ENCODE peak calls at places on chromosomes 12 and 14, in four cellular contexts. One of them, this sample, is unnamed.

GRCh38 chr12:114835031-114835430 is 151.1 kb upstream of the TBX3 start:
- DNase-seq in HepG2: no peak
- DNase-seq in WTC11: no peak
- DNase-seq in K562: no peak
- DNase-seq in this sample: no peak

GRCh38 chr12:28611115-28611435 is 420.8 kb downstream of the CCDC91 start:
- DNase-seq in HepG2: no peak
- DNase-seq in WTC11: no peak
- DNase-seq in K562: no peak
- DNase-seq in this sample: no peak

GRCh38 chr14:59629384-59630158 is 53.0 kb upstream of the CCDC175 start:
- DNase-seq in HepG2: no peak
- DNase-seq in WTC11: no peak
- DNase-seq in K562: no peak
- DNase-seq in this sample: no peak

GRCh38 chr12:66087365-66087943 is 43.1 kb downstream of the LLPH start:
- DNase-seq in HepG2: peak
- DNase-seq in WTC11: peak
- DNase-seq in K562: peak
- DNase-seq in this sample: peak

GRCh38 chr14:22388669-22389625 is 200.1 kb downstream of the DAD1 start:
- DNase-seq in HepG2: peak
- DNase-seq in WTC11: no peak
- DNase-seq in K562: no peak
- DNase-seq in this sample: no peak

GRCh38 chr12:39476121-39476520 is 33.2 kb upstream of the KIF21A start:
- DNase-seq in HepG2: peak
- DNase-seq in WTC11: no peak
- DNase-seq in K562: no peak
- DNase-seq in this sample: no peak

GRCh38 chr12:32455607-32456063 is 56.3 kb downstream of the FGD4 start:
- DNase-seq in HepG2: peak
- DNase-seq in WTC11: no peak
- DNase-seq in K562: peak
- DNase-seq in this sample: peak

GRCh38 chr14:63875311-63875710 is 22.5 kb downstream of the SYNE2 start:
- DNase-seq in HepG2: no peak
- DNase-seq in WTC11: no peak
- DNase-seq in K562: no peak
- DNase-seq in this sample: no peak

GRCh38 chr12:128381537-128381936 is 114.6 kb downstream of the TMEM132C start:
- DNase-seq in HepG2: no peak
- DNase-seq in WTC11: no peak
- DNase-seq in K562: no peak
- DNase-seq in this sample: no peak

GRCh38 chr14:59474172-59474571 is 9.0 kb upstream of the GPR135 start:
- DNase-seq in HepG2: no peak
- DNase-seq in WTC11: no peak
- DNase-seq in K562: no peak
- DNase-seq in this sample: no peak

GRCh38 chr12:101713059-101713682 is 15.7 kb downstream of the CHPT1 start:
- DNase-seq in HepG2: peak
- DNase-seq in WTC11: no peak
- DNase-seq in K562: no peak
- DNase-seq in this sample: no peak

GRCh38 chr12:2212537-2212936 is 159.8 kb downstream of the CACNA1C start:
- DNase-seq in HepG2: no peak
- DNase-seq in WTC11: no peak
- DNase-seq in K562: no peak
- DNase-seq in this sample: no peak

GRCh38 chr14:55103005-55103640 is 25.9 kb upstream of the LGALS3 start:
- DNase-seq in HepG2: peak
- DNase-seq in WTC11: peak
- DNase-seq in K562: peak
- DNase-seq in this sample: no peak

GRCh38 chr12:69655616-69656336 is 43.3 kb downstream of the BEST3 start:
- DNase-seq in HepG2: peak
- DNase-seq in WTC11: no peak
- DNase-seq in K562: no peak
- DNase-seq in this sample: no peak

GRCh38 chr12:123232472-123232806 is 502 bp downstream of the MPHOSPH9 start:
- DNase-seq in HepG2: no peak
- DNase-seq in WTC11: no peak
- DNase-seq in K562: no peak
- DNase-seq in this sample: no peak

GRCh38 chr12:18141583-18141982 is 51.6 kb upstream of the RERGL start:
- DNase-seq in HepG2: no peak
- DNase-seq in WTC11: no peak
- DNase-seq in K562: no peak
- DNase-seq in this sample: no peak

GRCh38 chr12:29599397-29599796 is 101.9 kb upstream of the OVCH1 start:
- DNase-seq in HepG2: no peak
- DNase-seq in WTC11: no peak
- DNase-seq in K562: no peak
- DNase-seq in this sample: no peak

GRCh38 chr12:89439946-89440345 is 84.7 kb downstream of the GALNT4 start:
- DNase-seq in HepG2: no peak
- DNase-seq in WTC11: no peak
- DNase-seq in K562: no peak
- DNase-seq in this sample: no peak

GRCh38 chr14:72737560-72737943 is 156.3 kb downstream of the DPF3 start:
- DNase-seq in HepG2: no peak
- DNase-seq in WTC11: no peak
- DNase-seq in K562: no peak
- DNase-seq in this sample: no peak

GRCh38 chr14:101066826-101067508 is 163.4 kb upstream of the RTL1 start:
- DNase-seq in HepG2: no peak
- DNase-seq in WTC11: peak
- DNase-seq in K562: no peak
- DNase-seq in this sample: no peak

GRCh38 chr12:25052191-25053020 is 103.5 kb upstream of the BCAT1 start:
- DNase-seq in HepG2: peak
- DNase-seq in WTC11: no peak
- DNase-seq in K562: no peak
- DNase-seq in this sample: no peak

GRCh38 chr14:101716956-101717662 is 44.4 kb upstream of the PPP2R5C start:
- DNase-seq in HepG2: no peak
- DNase-seq in WTC11: no peak
- DNase-seq in K562: no peak
- DNase-seq in this sample: no peak

GRCh38 chr14:28142400-28143015 is 624.1 kb upstream of the FOXG1 start:
- DNase-seq in HepG2: no peak
- DNase-seq in WTC11: no peak
- DNase-seq in K562: no peak
- DNase-seq in this sample: peak

GRCh38 chr14:30779210-30779609 is 95.1 kb upstream of the COCH start:
- DNase-seq in HepG2: no peak
- DNase-seq in WTC11: no peak
- DNase-seq in K562: no peak
- DNase-seq in this sample: no peak

GRCh38 chr12:14111230-14111865 is 129.9 kb upstream of the GRIN2B start:
- DNase-seq in HepG2: peak
- DNase-seq in WTC11: peak
- DNase-seq in K562: no peak
- DNase-seq in this sample: peak

GRCh38 chr12:64590183-64590582 is 20.1 kb upstream of the RASSF3 start:
- DNase-seq in HepG2: no peak
- DNase-seq in WTC11: no peak
- DNase-seq in K562: no peak
- DNase-seq in this sample: no peak

GRCh38 chr12:77153706-77154105 is 88.3 kb upstream of the E2F7 start:
- DNase-seq in HepG2: no peak
- DNase-seq in WTC11: no peak
- DNase-seq in K562: no peak
- DNase-seq in this sample: no peak

GRCh38 chr14:91257328-91258020 is 13.0 kb upstream of the GPR68 start:
- DNase-seq in HepG2: no peak
- DNase-seq in WTC11: no peak
- DNase-seq in K562: no peak
- DNase-seq in this sample: no peak

GRCh38 chr14:23115918-23116317 is 3.1 kb downstream of the CEBPE start:
- DNase-seq in HepG2: no peak
- DNase-seq in WTC11: no peak
- DNase-seq in K562: no peak
- DNase-seq in this sample: no peak

DNA sequence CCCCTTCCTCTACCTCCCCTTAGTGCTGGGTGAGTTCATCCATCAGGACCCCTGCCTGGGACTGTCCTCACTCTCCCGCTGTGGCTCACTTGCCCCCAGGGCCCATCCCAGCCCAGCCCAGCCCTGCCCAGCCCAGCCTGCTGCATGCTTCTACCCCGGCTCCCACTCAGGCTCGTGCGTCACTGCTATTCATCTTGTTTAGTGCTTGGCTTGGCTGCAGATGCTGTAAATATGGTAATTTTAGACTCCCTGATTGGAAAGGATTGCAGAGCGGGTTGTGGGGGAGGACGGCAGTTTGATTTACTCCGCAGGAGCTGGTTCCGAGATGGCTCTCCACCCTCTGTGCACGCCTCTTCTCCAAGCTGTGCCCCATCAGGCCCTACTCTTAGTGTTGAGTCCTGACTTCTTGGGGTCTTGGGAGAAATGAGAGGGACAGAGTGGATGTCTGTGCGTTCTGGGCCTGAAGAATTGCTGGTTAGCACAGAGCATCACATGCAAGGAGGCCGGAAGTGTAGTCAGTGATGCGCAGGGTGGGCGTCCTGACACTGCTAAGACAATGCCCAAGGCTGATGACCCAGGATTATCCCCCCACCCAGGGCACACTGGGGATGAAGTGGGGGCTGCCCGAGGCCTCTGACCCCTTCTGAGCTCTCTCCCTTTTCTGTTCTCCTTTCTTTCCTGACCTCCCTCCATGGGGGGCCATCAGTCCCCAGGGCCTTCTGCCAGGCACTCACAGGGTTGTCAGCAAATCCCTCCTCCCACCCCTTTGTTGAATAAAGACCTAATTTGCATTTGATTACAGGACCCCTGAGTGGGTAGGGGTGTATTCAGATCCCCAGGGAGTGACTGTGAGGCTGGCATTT is 244.4 kb downstream of the ZFP36L1 start:
- DNase-seq in HepG2: no peak
- DNase-seq in WTC11: no peak
- DNase-seq in K562: no peak
- DNase-seq in this sample: peak
- TF ChIP-seq SP1 in HepG2: no peak
- TF ChIP-seq SP1 in WTC11: no peak
- TF ChIP-seq SP1 in K562: no peak
- TF ChIP-seq SP1 in this sample: no peak

DNA sequence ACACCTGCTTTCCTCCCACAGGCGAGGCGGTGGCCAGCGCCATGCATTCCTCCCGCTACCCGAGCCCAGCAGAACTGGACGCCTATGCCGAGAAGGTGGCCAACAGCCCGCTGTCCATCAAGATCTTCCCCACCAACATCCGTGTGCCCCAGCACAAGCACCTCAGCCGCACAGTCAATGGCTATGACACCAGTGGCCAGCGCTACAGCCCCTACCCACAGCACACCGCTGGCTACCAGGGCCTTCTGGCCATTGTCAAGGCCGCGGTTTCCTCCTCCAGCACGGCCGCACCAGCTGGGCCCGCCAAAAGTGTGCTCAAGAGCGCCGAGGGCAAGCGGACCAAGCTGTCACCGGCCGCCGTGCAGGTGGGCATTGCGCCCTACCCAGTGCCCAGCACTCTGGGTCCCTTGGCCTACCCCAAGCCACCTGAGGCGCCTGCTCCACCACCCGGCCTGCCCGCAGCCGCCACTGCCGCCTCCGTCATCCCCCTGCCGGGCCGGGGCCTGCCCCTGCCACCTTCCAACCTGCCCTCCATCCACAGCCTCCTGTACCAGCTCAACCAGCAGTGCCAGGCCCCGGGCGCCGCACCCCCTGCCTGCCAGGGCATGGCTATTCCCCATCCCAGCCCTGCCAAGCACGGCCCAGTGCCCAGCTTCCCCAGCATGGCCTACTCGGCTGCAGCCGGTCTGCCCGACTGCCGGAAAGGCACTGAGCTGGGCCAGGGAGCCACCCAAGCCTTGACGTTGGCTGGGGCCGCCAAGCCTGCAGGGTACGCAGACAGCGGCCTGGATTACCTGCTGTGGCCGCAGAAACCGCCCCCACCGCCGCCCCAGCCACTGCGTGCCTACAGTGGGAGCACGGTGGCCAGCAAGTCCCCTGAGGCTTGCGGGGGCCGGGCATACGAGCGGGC is 54.6 kb downstream of the FAM222A start:
- DNase-seq in HepG2: no peak
- DNase-seq in WTC11: no peak
- DNase-seq in K562: no peak
- DNase-seq in this sample: no peak
- TF ChIP-seq ELF4 in HepG2: no peak
- TF ChIP-seq ELF4 in WTC11: no peak
- TF ChIP-seq ELF4 in K562: no peak
- TF ChIP-seq ELF4 in this sample: no peak

DNA sequence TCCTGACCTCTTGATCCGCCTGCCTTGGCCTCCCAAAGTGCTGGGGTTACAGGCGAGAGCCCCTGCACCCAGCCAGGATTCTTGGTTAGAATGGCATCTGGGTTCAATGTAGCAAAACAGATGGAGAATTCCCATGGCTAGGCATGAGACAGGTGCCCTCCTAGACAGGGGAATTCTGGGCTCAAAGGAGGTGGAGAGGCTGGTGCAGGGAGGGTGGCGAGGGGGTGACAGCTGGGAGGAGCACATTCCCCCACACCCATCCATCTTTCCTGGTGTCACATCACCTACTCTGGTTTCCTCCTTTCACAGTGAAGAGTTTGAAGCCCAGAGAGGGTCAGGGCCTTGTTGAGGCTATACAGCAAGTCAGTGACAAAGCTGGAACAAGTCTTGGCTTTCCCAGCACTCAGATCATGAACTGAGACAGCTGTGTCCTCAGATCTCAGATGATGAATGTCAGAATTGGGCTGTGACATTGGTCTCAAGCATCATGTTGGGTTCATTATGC is 2.8 kb downstream of the SERPINA1 start:
- DNase-seq in HepG2: no peak
- DNase-seq in WTC11: no peak
- DNase-seq in K562: no peak
- DNase-seq in this sample: no peak
- TF ChIP-seq SP1 in HepG2: no peak
- TF ChIP-seq SP1 in WTC11: no peak
- TF ChIP-seq SP1 in K562: no peak
- TF ChIP-seq SP1 in this sample: no peak

GRCh38 chr12:22856120-22856699 is 231.2 kb downstream of the ETNK1 start:
- DNase-seq in HepG2: peak
- DNase-seq in WTC11: no peak
- DNase-seq in K562: peak
- DNase-seq in this sample: peak
- TF ChIP-seq ELF4 in HepG2: no peak
- TF ChIP-seq ELF4 in WTC11: no peak
- TF ChIP-seq ELF4 in K562: no peak
- TF ChIP-seq ELF4 in this sample: no peak